ENCODE peak calls at places on chromosomes 11 and 22, in seven cellular contexts. Q is GM23248, L is PC-3, U is HCT116, J is MM.1S, F is neural progenitor cell, V is GM23338. I is an unnamed sample.

GRCh38 chr22:37565830-37566229 is 5.5 kb downstream of the CDC42EP1 start:
- DNase-seq in L (no peak), Q (no peak), F (no peak), J (no peak), V (no peak), U (no peak), I (no peak)

GRCh38 chr11:130817608-130817944 is 98.7 kb downstream of the SNX19 start:
- DNase-seq in U (no peak), V (no peak), L (no peak), F (no peak), Q (peak), J (peak), I (peak)

GRCh38 chr11:15770798-15771414 is 585.4 kb downstream of the SOX6 start:
- DNase-seq in V (peak), F (peak), J (peak), L (no peak), Q (peak), U (peak), I (peak)

GRCh38 chr22:30763815-30764686 is 69.4 kb downstream of the OSBP2 start:
- DNase-seq in L (peak), F (peak), J (peak), Q (peak), V (peak), U (peak), I (peak)

GRCh38 chr11:56883590-56883989 is 105.1 kb upstream of the OR5AK2 start:
- DNase-seq in L (no peak), J (no peak), U (no peak), V (no peak), Q (no peak), F (no peak), I (no peak)

GRCh38 chr11:101299210-101299609 is 169.6 kb upstream of the PGR start:
- DNase-seq in L (no peak), F (no peak), U (no peak), Q (no peak), J (no peak), V (no peak), I (no peak)

GRCh38 chr22:27317156-27317555 is 484.4 kb downstream of the MN1 start:
- DNase-seq in U (no peak), V (peak), L (no peak), J (no peak), Q (no peak), F (peak), I (no peak)

GRCh38 chr11:81869337-81870065 is 864.2 kb downstream of the FAM181B start:
- DNase-seq in F (no peak), V (no peak), U (no peak), L (no peak), J (peak), Q (no peak), I (no peak)

GRCh38 chr22:39664485-39665200 is 94.1 kb downstream of the CACNA1I start:
- DNase-seq in V (peak), J (no peak), Q (no peak), U (no peak), F (peak), L (no peak), I (peak)

GRCh38 chr11:132439711-132440300 is 1069.4 kb downstream of the NTM start:
- DNase-seq in J (no peak), L (no peak), V (no peak), F (no peak), U (no peak), Q (no peak), I (no peak)

GRCh38 chr22:29208879-29209623 is 3.4 kb downstream of the EMID1 start:
- DNase-seq in V (no peak), L (no peak), F (no peak), J (no peak), Q (no peak), U (no peak), I (no peak)

GRCh38 chr11:33893711-33894401 is 2.0 kb upstream of the LMO2 start:
- DNase-seq in U (no peak), L (no peak), F (no peak), J (peak), Q (no peak), V (no peak), I (no peak)

GRCh38 chr11:77596626-77597025 is 6.9 kb downstream of the AQP11 start:
- DNase-seq in J (no peak), Q (peak), F (no peak), L (peak), V (no peak), U (no peak), I (no peak)

GRCh38 chr11:3920148-3920852 is 64.8 kb downstream of the STIM1 start:
- DNase-seq in V (no peak), L (peak), F (no peak), J (peak), Q (peak), U (peak), I (no peak)

GRCh38 chr11:76444384-76445121 is at the start of gene EMSY:
- DNase-seq in F (peak), J (peak), U (peak), L (peak), Q (peak), V (peak), I (peak)

GRCh38 chr11:124800226-124800929 is at the start of gene MSANTD2:
- DNase-seq in F (peak), U (peak), J (peak), Q (peak), V (peak), L (peak), I (peak)

GRCh38 chr11:45282070-45282469 is 4.1 kb downstream of the SYT13 start:
- DNase-seq in Q (no peak), U (no peak), F (no peak), J (no peak), L (no peak), V (no peak), I (peak)

GRCh38 chr11:77560605-77561004 is 29.1 kb upstream of the AQP11 start:
- DNase-seq in L (peak), V (no peak), U (peak), J (no peak), Q (peak), F (no peak), I (peak)

GRCh38 chr22:19497245-19497644 is 17.5 kb downstream of the CDC45 start:
- DNase-seq in J (no peak), F (no peak), Q (peak), L (peak), U (no peak), V (no peak), I (no peak)

GRCh38 chr22:24466831-24467249 is 28.3 kb upstream of the UPB1 start:
- DNase-seq in J (peak), L (peak), V (no peak), Q (peak), F (peak), U (peak), I (no peak)

GRCh38 chr11:85809881-85810280 is 1.1 kb downstream of the SYTL2 start:
- DNase-seq in V (peak), Q (no peak), F (peak), U (no peak), J (no peak), L (peak), I (peak)

GRCh38 chr11:85810871-85811611 is at the start of gene SYTL2:
- DNase-seq in U (no peak), Q (peak), F (peak), J (peak), V (peak), L (peak), I (peak)

GRCh38 chr11:85811624-85812023 is 683 bp upstream of the SYTL2 start:
- DNase-seq in L (no peak), Q (no peak), U (no peak), F (peak), V (no peak), J (no peak), I (no peak)

GRCh38 chr11:85809191-85809590 is 1.8 kb downstream of the SYTL2 start:
- DNase-seq in U (no peak), L (no peak), F (no peak), V (no peak), J (no peak), Q (no peak), I (no peak)

DNA sequence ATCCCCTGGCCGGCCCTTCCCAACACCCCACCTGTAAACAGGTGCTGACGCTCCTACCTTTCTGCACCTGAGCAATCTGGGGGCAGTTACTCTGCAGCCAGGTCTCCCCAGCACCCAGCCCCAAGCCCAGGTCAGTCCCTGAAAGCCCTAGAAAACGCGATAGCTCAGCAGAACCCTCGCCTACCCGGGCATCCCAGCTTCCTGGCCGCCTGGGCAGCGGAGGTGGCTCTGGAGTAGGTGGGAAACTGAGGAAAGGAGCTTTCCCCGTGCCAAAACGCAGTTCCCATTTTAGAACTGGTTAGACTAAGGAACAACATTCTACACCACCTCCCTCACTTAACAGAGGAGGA is 445 bp downstream of the SYTL2 start:
- DNase-seq in V (peak), Q (no peak), L (no peak), F (peak), J (no peak), U (no peak), I (no peak)
- TF ChIP-seq EZH2 in V (no peak), Q (no peak), L (no peak), F (no peak), J (no peak), U (no peak), I (no peak)

DNA sequence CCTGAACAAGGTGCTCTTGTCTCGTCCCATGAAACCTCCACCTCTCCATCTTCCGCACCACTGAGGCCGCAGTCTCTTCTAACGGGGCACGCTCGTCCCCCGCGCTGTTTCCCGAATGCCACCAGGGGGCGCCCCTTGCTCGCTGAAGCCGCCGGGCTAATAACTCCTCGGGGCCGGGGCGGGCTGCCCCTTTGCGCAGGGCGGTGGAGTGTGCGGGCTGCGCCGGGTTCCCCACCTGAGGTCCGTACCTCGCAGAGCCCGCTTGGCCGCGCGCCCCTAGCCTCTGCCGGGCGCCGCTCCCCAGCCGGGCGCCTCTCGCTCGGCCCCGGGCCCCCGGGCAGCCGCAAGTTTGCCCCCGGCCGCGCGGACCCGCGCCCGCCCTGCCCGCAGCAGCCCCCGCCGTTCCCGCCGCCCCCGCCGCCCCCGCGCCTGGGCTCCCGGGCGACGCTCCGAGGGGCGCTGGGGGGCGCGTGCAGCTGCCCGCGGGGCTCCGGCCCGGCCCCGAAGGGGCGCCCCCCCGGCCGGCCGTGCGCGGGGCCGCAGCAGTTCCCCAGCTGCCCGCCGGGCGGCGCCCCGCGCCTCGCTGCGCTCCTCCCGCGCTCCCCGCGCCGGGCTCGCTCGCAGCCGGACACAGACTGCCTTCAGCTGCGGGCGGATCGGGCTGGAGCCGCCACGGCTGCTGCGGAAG is at the start of gene GRIK4:
- DNase-seq in L (peak), U (peak), V (peak), F (peak), Q (peak), J (peak), I (peak)
- TF ChIP-seq EZH2phosphoT487 in L (no peak), U (no peak), V (no peak), F (no peak), Q (no peak), J (no peak), I (no peak)

DNA sequence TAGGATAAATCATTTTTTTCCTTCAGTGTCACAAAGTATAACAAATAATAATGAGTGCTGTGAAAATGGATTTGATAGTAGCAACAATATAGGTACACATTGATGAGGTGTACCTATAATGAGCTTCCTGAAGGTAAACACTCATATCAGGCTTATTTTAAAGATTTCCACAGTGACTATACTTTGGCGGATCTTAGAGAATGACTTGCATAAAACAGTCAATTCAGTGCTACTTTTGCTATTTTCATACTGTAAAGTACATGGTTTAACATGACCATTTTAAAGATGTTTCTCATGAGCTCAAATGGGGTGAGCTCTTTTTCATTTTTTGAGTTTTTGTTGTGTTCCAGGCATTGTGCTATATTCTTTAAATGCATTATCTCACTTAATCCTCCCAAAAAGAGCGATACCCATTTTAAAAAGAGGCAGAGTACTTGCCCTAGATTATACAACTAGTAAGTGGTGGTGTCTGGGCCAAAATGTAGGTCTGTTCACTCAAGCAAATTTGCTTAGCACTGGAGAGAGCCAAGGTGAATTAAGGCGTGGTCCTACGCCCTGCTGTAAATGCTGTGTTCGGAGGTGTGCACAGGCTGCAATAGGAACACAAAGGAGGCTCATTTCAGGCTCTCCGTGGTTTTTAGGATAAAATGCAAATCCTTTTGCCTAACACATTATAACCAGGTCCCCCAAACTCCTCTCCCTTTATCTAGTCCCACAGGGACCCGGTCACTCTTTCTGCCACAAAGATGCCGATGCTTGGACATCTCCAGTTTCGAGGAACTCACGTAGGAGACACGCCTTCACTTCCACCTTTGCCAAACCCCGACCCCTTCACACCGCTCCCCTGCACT is 617 bp upstream of the ALKBH3 start:
- DNase-seq in J (no peak), Q (no peak), L (peak), V (no peak), F (no peak), U (no peak), I (no peak)
- TF ChIP-seq EZH2 in J (no peak), Q (no peak), L (no peak), V (no peak), F (no peak), U (no peak), I (no peak)

GRCh38 chr22:49950396-49950994 is 10.1 kb upstream of the PIM3 start:
- DNase-seq in U (no peak), F (no peak), J (peak), V (no peak), Q (no peak), L (no peak), I (no peak)

GRCh38 chr22:49951986-49952896 is 8.3 kb upstream of the PIM3 start:
- DNase-seq in U (no peak), V (no peak), J (no peak), Q (peak), F (no peak), L (peak), I (peak)

GRCh38 chr22:49949914-49950292 is 10.7 kb upstream of the PIM3 start:
- DNase-seq in L (no peak), F (no peak), V (no peak), Q (no peak), J (no peak), U (no peak), I (no peak)

GRCh38 chr22:49951678-49951985 is 8.9 kb upstream of the PIM3 start:
- DNase-seq in Q (no peak), J (no peak), L (no peak), F (no peak), U (no peak), V (no peak), I (no peak)

GRCh38 chr22:49951001-49951677 is 9.4 kb upstream of the PIM3 start:
- DNase-seq in U (no peak), Q (no peak), J (no peak), F (no peak), V (no peak), L (peak), I (peak)
- TF ChIP-seq EZH2phosphoT487 in U (no peak), Q (no peak), J (no peak), F (no peak), V (no peak), L (peak), I (no peak)